ENCODE peak calls at places on chromosomes 6 and 20, in eight cellular contexts. U is PC-9, R is Peyer's patch, A is fibroblast of the aortic adventitia, S is lower leg skin, N is tibial nerve, E is type B pancreatic cell, C is GM12865. Q is an unnamed sample.

GRCh38 chr6:131958551-131959470 is 7.6 kb upstream of the CCN2 start:
- DNase-seq in A (no peak), S (no peak), E (no peak), N (no peak), U (no peak), R (peak; percentile 37), C (no peak), Q (peak; percentile 37)

GRCh38 chr20:1154734-1155133 is 30.0 kb downstream of the TMEM74B start:
- DNase-seq in A (no peak), C (no peak), S (no peak), U (no peak), E (no peak), R (no peak), N (no peak), Q (no peak)

GRCh38 chr20:38153011-38153329 is 12.1 kb downstream of the TGM2 start:
- DNase-seq in R (no peak), A (no peak), S (no peak), C (no peak), U (no peak), E (no peak), N (no peak), Q (no peak)

GRCh38 chr20:58693226-58694006 is 816 bp downstream of the NPEPL1 start:
- DNase-seq in S (peak; percentile 86), R (peak; percentile 63), N (no peak), C (peak; percentile 18), U (peak; percentile 19), A (no peak), E (no peak), Q (peak; percentile 41)

GRCh38 chr6:110181131-110182027 is 1.2 kb downstream of the CDC40 start:
- DNase-seq in N (no peak), E (no peak), C (peak; percentile 32), U (no peak), R (no peak), S (no peak), A (peak; percentile 12), Q (no peak)

GRCh38 chr6:26588965-26589364 is 7.8 kb upstream of the ABT1 start:
- DNase-seq in S (no peak), E (no peak), A (no peak), N (no peak), C (no peak), U (no peak), R (no peak), Q (no peak)

GRCh38 chr6:88349511-88349910 is 183.4 kb upstream of the CNR1 start:
- DNase-seq in S (no peak), C (no peak), A (peak; percentile 83), R (no peak), N (no peak), E (no peak), U (no peak), Q (no peak)

GRCh38 chr20:36745234-36745926 is 510 bp downstream of the NDRG3 start:
- DNase-seq in N (no peak), E (no peak), U (no peak), C (no peak), R (no peak), A (peak; percentile 22), S (no peak), Q (no peak)

GRCh38 chr6:169659820-169660610 is 41.8 kb downstream of the WDR27 start:
- DNase-seq in U (no peak), A (no peak), E (no peak), R (no peak), N (no peak), S (no peak), C (no peak), Q (no peak)

GRCh38 chr20:37201827-37202162 is 22.4 kb upstream of the MROH8 start:
- DNase-seq in R (no peak), E (no peak), U (no peak), A (no peak), C (no peak), N (no peak), S (no peak), Q (no peak)

GRCh38 chr20:28562510-28562898 is 2695.0 kb upstream of the DEFB115 start:
- DNase-seq in R (no peak), C (no peak), N (no peak), A (peak; percentile 68), E (no peak), U (peak; percentile 37), S (no peak), Q (no peak)

GRCh38 chr6:85479221-85479620 is 29.3 kb downstream of the NT5E start:
- DNase-seq in C (no peak), S (no peak), E (no peak), A (no peak), R (no peak), U (no peak), N (no peak), Q (no peak)

GRCh38 chr6:168927026-168927425 is 326.6 kb downstream of the THBS2 start:
- DNase-seq in U (no peak), A (no peak), E (no peak), S (peak; percentile 56), N (no peak), R (no peak), C (no peak), Q (no peak)

GRCh38 chr6:159098636-159099106 is 53.9 kb upstream of the TAGAP start:
- DNase-seq in U (no peak), S (peak; percentile 80), R (no peak), N (no peak), A (no peak), E (peak; percentile 44), C (peak; percentile 39), Q (no peak)

GRCh38 chr6:4486543-4487319 is 289.5 kb upstream of the CDYL start:
- DNase-seq in A (no peak), E (no peak), S (no peak), U (no peak), R (no peak), N (no peak), C (no peak), Q (no peak)

GRCh38 chr6:133947302-133947900 is 5.6 kb upstream of the TBPL1 start:
- DNase-seq in N (no peak), C (no peak), R (no peak), A (no peak), U (no peak), E (no peak), S (no peak), Q (no peak)

GRCh38 chr6:7673063-7673536 is 52.8 kb upstream of the BMP6 start:
- DNase-seq in E (no peak), U (peak; percentile 83), C (peak; percentile 24), S (peak; percentile 93), N (peak; percentile 45), A (peak; percentile 69), R (peak; percentile 55), Q (peak; percentile 31)

GRCh38 chr6:101534386-101534785 is 140.9 kb downstream of the GRIK2 start:
- DNase-seq in C (no peak), A (peak; percentile 45), S (no peak), R (no peak), U (no peak), N (no peak), E (no peak), Q (no peak)

GRCh38 chr6:127100510-127101140 is 17.8 kb upstream of the RSPO3 start:
- DNase-seq in N (no peak), E (no peak), U (no peak), S (no peak), R (no peak), A (peak; percentile 63), C (no peak), Q (no peak)

GRCh38 chr20:7171911-7172310 is 404.4 kb downstream of the BMP2 start:
- DNase-seq in R (no peak), A (peak; percentile 82), C (no peak), N (no peak), U (no peak), S (no peak), E (no peak), Q (no peak)

GRCh38 chr6:11460001-11460668 is 77.4 kb upstream of the TMEM170B start:
- DNase-seq in A (peak; percentile 21), U (no peak), N (no peak), E (no peak), S (no peak), R (no peak), C (peak; percentile 81), Q (peak; percentile 2)
- TF ChIP-seq CTCF in A (no peak), U (no peak), N (no peak), E (no peak), S (no peak), R (no peak), C (no peak), Q (no peak)

GRCh38 chr20:15289337-15289736 is 951.9 kb upstream of the FLRT3 start:
- DNase-seq in A (no peak), S (no peak), E (no peak), C (no peak), R (no peak), U (no peak), N (no peak), Q (no peak)

GRCh38 chr20:15287331-15287730 is 949.9 kb upstream of the FLRT3 start:
- DNase-seq in A (no peak), U (no peak), E (no peak), S (no peak), N (no peak), R (no peak), C (no peak), Q (no peak)

DNA sequence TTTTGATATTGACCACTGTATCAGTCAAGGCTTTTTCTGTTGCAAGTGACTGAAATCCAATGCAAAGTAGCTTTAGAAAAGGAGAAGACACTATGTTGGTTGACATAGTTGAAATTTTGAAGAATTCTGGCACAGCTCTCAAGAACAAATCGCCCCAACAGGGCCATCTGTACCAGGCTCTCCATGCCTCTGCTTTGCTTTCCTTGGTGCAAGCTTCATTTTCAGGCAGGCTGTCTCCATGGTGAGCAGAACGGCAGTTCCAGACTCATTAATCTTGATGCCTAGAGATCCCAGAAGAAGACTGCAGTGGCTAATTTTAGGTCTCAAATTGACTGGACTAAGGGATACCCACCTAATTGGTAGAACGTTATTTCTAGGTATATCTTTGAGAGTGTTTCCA is 950.7 kb upstream of the FLRT3 start:
- DNase-seq in E (no peak), R (no peak), C (no peak), A (no peak), U (no peak), N (no peak), S (no peak), Q (no peak)
- TF ChIP-seq CTCF in E (no peak), R (no peak), C (no peak), A (no peak), U (no peak), N (no peak), S (no peak), Q (no peak)

DNA sequence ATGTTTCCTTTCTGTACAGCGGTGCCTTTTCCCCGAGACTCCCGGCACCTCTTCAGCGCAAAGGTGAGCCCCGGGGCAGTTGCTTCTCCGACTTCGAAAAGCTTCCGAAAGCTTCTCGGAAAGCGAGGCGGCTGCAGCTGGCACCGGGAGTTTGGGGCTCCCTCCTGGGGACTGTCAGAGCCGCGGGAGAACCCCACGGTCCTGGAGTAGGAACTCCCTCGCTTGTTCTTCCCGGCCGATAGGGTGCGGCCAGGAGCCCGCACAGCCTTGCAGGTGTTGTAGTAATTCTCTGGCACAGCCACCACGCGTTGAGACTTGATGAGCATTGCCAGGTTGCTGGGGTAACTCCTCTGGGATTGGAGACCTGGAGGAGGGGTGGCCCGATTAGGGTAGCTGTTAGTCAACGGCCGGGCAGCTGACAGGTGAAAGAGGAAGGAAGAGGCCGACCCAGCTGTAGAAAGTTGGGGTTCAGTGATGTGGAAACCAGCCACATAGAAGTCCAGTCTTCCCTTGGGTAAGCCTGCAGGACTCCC is 708 bp downstream of the KDM1B start:
- DNase-seq in A (no peak), E (peak; percentile 71), U (peak; percentile 77), S (peak; percentile 90), N (peak; percentile 24), C (peak; percentile 86), R (peak; percentile 85), Q (peak; percentile 68)
- TF ChIP-seq CTCF in A (peak; percentile 37), E (peak; percentile 48), U (no peak), S (no peak), N (no peak), C (no peak), R (peak; percentile 14), Q (no peak)

GRCh38 chr6:152993431-152993830 is 9.1 kb downstream of the MTRF1L start:
- DNase-seq in A (no peak), N (no peak), E (no peak), U (no peak), C (no peak), R (no peak), S (no peak), Q (no peak)
- TF ChIP-seq CTCF in A (no peak), N (no peak), E (peak; percentile 41), U (no peak), C (peak; percentile 4), R (no peak), S (no peak), Q (no peak)

Q was measured in Calu3.